ENCODE peak calls at places on chromosome 15, in five cellular contexts. P is Panc1, J is neural progenitor cell, M is pancreas, G is astrocyte of the spinal cord. I is an unnamed sample.
A peak's percentile ranks its signal among the peaks of the same experiment; 100 is the strongest.

GRCh38 chr15:63192604-63193206 is 3.3 kb downstream of the RAB8B start:
- DNase-seq in J (no peak), P (no peak), M (no peak), G (no peak), I (peak; percentile 65)

GRCh38 chr15:101684384-101684783 is 32.2 kb upstream of the TM2D3 start:
- DNase-seq in J (no peak), P (peak; percentile 20), G (peak; percentile 87), M (no peak), I (no peak)

GRCh38 chr15:71725215-71725955 is 85.0 kb upstream of the NR2E3 start:
- DNase-seq in J (no peak), P (no peak), G (peak; percentile 35), M (no peak), I (no peak)

GRCh38 chr15:36465304-36465703 is 114.1 kb upstream of the CDIN1 start:
- DNase-seq in P (no peak), M (no peak), J (no peak), G (no peak), I (no peak)

GRCh38 chr15:51386486-51386885 is 45.0 kb downstream of the GLDN start:
- DNase-seq in J (no peak), G (no peak), M (no peak), P (no peak), I (no peak)

GRCh38 chr15:85750807-85751730 is 43.7 kb downstream of the KLHL25 start:
- DNase-seq in P (no peak), M (peak; percentile 29), J (peak; percentile 84), G (no peak), I (no peak)

GRCh38 chr15:34582461-34583357 is 742 bp downstream of the GOLGA8B start:
- DNase-seq in P (no peak), J (peak; percentile 57), G (peak; percentile 22), M (peak; percentile 63), I (peak; percentile 63)

GRCh38 chr15:95604634-95605036 is 725.9 kb upstream of the NR2F2 start:
- DNase-seq in P (no peak), G (peak; percentile 85), J (no peak), M (no peak), I (no peak)

GRCh38 chr15:45187894-45188830 is at the start of gene SHF:
- DNase-seq in G (peak; percentile 28), P (no peak), M (no peak), J (peak; percentile 95), I (peak; percentile 43)

GRCh38 chr15:63715818-63716217 is 117.9 kb downstream of the HERC1 start:
- DNase-seq in G (no peak), J (no peak), M (no peak), P (no peak), I (no peak)

GRCh38 chr15:95129589-95129988 is 898.2 kb downstream of the MCTP2 start:
- DNase-seq in G (peak; percentile 27), J (no peak), M (no peak), P (no peak), I (no peak)

GRCh38 chr15:58839485-58839884 is 68.4 kb downstream of the MINDY2 start:
- DNase-seq in P (no peak), M (no peak), G (no peak), J (no peak), I (peak; percentile 52)

GRCh38 chr15:62254137-62254934 is 89.3 kb upstream of the C2CD4B start:
- DNase-seq in G (peak; percentile 43), P (peak; percentile 35), J (peak; percentile 89), M (peak; percentile 66), I (peak; percentile 60)

GRCh38 chr15:89196994-89197393 is 24.4 kb downstream of the RLBP1 start:
- DNase-seq in M (peak; percentile 68), J (no peak), P (no peak), G (no peak), I (no peak)

GRCh38 chr15:80550219-80550909 is 144.7 kb upstream of the ABHD17C start:
- DNase-seq in J (no peak), G (peak; percentile 97), P (no peak), M (no peak), I (peak; percentile 49)

GRCh38 chr15:31799711-31800321 is 230.5 kb upstream of the CHRNA7 start:
- DNase-seq in M (no peak), G (no peak), P (no peak), J (no peak), I (peak; percentile 89)

GRCh38 chr15:79872358-79873017 is 24.3 kb downstream of the MTHFS start:
- DNase-seq in M (no peak), J (no peak), G (peak; percentile 72), P (no peak), I (peak; percentile 44)

GRCh38 chr15:79474252-79474651 is 42.1 kb downstream of the MINAR1 start:
- DNase-seq in J (no peak), P (no peak), G (peak; percentile 49), M (no peak), I (no peak)

GRCh38 chr15:78085928-78086327 is 6.4 kb upstream of the SH2D7 start:
- DNase-seq in M (no peak), G (peak; percentile 41), P (no peak), J (no peak), I (no peak)

GRCh38 chr15:37134699-37135131 is 34.4 kb upstream of the MEIS2 start:
- DNase-seq in G (peak; percentile 49), M (no peak), P (no peak), J (peak; percentile 49), I (peak; percentile 42)

GRCh38 chr15:57364282-57365007 is 11.9 kb upstream of the CGNL1 start:
- DNase-seq in M (no peak), J (peak; percentile 57), P (no peak), G (peak; percentile 39), I (no peak)

GRCh38 chr15:61780278-61780677 is 280.0 kb downstream of the VPS13C start:
- DNase-seq in G (peak; percentile 61), J (no peak), M (no peak), P (no peak), I (no peak)

GRCh38 chr15:100108846-100109245 is 232.9 kb downstream of the ADAMTS17 start:
- DNase-seq in M (no peak), G (no peak), J (no peak), P (no peak), I (no peak)

GRCh38 chr15:58243083-58243482 is 104.9 kb downstream of the AQP9 start:
- DNase-seq in M (no peak), P (no peak), J (no peak), G (no peak), I (no peak)

DNA sequence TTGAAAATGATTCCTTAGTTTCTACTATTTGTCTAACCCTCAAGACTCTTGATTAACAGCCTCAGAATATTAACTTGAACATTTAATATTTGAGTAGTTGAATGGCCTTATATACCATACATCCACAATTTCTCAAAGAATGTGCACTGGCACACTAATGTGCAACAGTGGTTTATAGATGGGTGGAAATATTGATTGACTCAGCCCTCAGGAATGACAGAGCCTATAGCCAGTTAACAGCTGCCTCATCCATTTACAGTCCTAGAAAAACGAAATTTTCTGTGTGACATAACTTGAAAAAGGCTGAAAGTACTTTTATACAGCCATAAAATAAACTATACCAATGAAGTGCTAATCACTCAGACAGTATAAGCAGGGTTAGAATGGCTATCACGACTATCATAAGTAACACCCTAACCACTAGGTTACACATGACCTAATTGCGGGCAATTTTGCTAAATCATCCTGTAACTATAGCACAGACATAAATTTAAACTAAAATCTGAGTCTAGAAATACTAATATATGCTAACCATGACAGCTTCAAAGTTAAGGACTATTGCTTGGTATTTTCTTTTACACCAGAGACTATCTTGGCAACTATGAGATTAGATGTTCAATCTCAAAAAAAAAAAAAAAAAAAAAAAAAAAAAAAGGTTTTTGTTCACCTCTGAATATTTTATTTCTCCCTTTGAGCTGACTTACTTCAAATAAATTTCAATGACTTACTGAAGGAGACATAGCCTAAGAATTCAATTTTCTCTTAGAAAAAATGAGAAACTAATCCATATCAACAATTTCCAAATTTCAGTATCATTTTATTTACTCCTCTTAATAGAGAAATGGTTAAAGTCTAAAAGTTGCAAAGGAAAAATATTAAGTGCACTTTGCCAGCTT is 9.3 kb downstream of the SECISBP2L start:
- DNase-seq in P (no peak), G (peak; percentile 62), J (no peak), M (no peak), I (no peak)
- H3K4me3 ChIP-seq in P (no peak overlapping the region), G (no peak overlapping the region), J (no peak overlapping the region), M (no peak overlapping the region), I (no peak overlapping the region)

GRCh38 chr15:40807028-40807887 is at the start of the genes DNAJC17 and ZFYVE19:
- DNase-seq in J (peak; percentile 99), M (peak; percentile 95), G (peak; percentile 98), P (peak; percentile 90), I (peak; percentile 99)
- TF ChIP-seq CTCF in J (peak; percentile 18), M (no peak), G (no peak), P (no peak), I (no peak)

DNA sequence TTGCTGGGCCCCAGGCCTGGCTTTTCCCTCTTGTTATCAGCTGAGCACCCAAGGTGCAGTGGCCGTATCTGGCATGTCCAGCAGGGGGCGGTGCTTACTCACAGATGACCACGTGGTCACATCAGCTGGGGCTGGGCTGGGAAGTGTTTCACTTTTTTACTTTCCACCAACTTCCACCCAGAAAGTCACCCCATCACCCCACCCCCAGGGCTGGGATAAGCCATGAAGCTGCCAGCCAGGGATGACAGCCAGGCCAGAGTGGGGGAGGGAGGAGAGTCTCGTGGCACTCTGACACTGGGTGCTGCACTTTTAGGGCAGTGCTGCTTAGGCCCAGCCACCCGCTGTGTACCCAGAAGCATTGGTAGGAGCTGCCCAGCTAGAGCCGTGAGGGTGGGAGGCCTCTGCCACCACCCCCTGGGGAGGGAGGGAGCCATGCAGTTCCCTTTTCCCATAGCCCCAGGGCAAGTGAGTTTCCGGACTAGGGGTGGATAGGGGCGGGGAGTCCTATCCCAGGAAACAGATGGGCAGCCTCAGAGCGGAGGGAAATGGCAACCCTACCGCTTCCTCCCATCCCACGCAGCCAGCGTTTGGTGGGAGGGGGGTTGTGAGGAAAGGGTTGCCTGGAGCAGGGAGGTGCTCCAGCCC is 6.1 kb downstream of the PPCDC start:
- DNase-seq in G (peak; percentile 81), J (peak; percentile 91), P (no peak), M (peak; percentile 78), I (peak; percentile 90)
- H3K4me3 ChIP-seq in G (no peak overlapping the region), J (no peak overlapping the region), P (no peak overlapping the region), M (no peak overlapping the region), I (no peak overlapping the region)

DNA sequence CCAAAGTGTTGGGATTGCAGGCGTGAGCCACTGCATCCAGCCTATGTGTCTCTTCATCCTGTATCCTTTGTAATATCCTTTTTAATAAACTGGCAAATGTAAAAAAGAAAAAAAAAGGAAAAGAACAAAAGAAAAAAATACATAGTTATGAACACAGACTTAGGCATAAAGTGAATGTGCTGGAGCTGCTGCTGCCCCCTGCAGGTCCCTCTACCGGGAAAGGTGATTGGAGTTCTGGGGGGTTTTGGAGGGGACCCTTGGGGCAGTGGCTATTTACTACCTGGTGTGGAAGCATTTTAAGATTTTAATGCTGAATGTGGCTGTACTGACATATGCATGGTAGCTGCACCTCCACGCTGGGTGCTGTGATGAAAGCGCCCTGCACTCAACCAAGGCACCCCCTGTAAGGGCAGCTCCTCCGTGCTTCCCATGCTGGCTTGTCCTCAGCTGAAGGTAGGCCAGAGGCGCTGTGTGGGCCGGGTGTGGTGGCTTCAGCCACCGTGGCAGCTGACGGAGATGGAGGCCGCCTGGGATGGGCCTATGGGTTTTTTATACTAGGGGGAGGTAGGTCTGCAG is 49.9 kb downstream of the RPLP1 start:
- DNase-seq in J (no peak), P (no peak), G (no peak), M (no peak), I (no peak)
- TF ChIP-seq CTCF in J (peak; percentile 36), P (peak; percentile 28), G (peak; percentile 21), M (no peak), I (peak; percentile 14)

DNA sequence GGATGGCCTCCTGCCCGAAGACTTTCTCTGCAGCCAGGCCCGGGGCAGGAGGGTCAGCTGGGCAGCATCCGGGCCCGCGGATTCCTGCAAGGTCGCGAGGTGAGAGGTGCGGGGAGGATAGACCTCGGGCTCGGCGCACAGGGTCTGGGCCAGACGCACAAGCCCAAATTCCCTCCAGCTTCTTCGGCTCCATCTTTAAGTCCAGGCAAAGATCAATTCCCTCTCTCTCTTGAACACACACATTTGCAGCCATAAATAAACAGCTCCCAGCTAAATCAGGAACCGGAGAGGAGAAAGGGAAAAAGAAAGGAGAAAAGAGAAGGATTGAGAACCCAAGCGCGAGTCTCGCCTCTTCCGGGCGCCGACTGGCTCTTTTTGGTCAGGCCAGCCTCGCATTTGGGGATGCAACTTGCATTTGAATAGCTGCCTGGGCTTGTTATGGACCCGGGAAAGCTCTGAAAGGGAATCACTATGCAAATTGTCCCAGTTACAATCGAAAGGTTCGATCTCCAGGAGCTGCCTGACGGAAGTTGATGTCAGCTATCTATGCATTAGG is 14.5 kb upstream of the ONECUT1 start:
- DNase-seq in P (no peak), J (peak; percentile 57), M (peak; percentile 20), G (no peak), I (no peak)
- H3K4me3 ChIP-seq in P (no peak overlapping the region), J (peak overlapping the region; percentile 54), M (peak overlapping the region; percentile 32), G (no peak overlapping the region), I (no peak overlapping the region)